ENCODE peak calls at places on chromosomes 1 and 21, in ten cellular contexts. One of them, this sample, is unnamed.

GRCh38 chr1:56073206-56073605 is 506.2 kb downstream of the PLPP3 start:
- DNase-seq in spleen: no peak
- DNase-seq in Peyer's patch: no peak
- DNase-seq in ovary: no peak
- DNase-seq in breast epithelium: no peak
- DNase-seq in heart left ventricle: no peak
- DNase-seq in transverse colon: no peak
- DNase-seq in endothelial cell of umbilical vein: no peak
- DNase-seq in H54: no peak
- DNase-seq in right lobe of liver: no peak
- DNase-seq in this sample: no peak

GRCh38 chr21:33070921-33071877 is 1.3 kb downstream of the OLIG1 start:
- DNase-seq in spleen: peak
- DNase-seq in Peyer's patch: no peak
- DNase-seq in ovary: no peak
- DNase-seq in breast epithelium: no peak
- DNase-seq in heart left ventricle: no peak
- DNase-seq in transverse colon: no peak
- DNase-seq in endothelial cell of umbilical vein: no peak
- DNase-seq in H54: no peak
- DNase-seq in right lobe of liver: no peak
- DNase-seq in this sample: no peak

GRCh38 chr21:34824314-34824713 is 155.5 kb downstream of the CLIC6 start:
- DNase-seq in spleen: no peak
- DNase-seq in Peyer's patch: no peak
- DNase-seq in ovary: no peak
- DNase-seq in breast epithelium: no peak
- DNase-seq in heart left ventricle: no peak
- DNase-seq in transverse colon: no peak
- DNase-seq in endothelial cell of umbilical vein: no peak
- DNase-seq in H54: no peak
- DNase-seq in right lobe of liver: no peak
- DNase-seq in this sample: no peak

GRCh38 chr1:238489006-238489405 is 598.3 kb upstream of the ZP4 start:
- DNase-seq in spleen: no peak
- DNase-seq in Peyer's patch: no peak
- DNase-seq in ovary: no peak
- DNase-seq in breast epithelium: no peak
- DNase-seq in heart left ventricle: no peak
- DNase-seq in transverse colon: no peak
- DNase-seq in endothelial cell of umbilical vein: no peak
- DNase-seq in H54: no peak
- DNase-seq in right lobe of liver: no peak
- DNase-seq in this sample: no peak

GRCh38 chr1:154774175-154774855 is 95.8 kb downstream of the KCNN3 start:
- DNase-seq in spleen: peak
- DNase-seq in Peyer's patch: no peak
- DNase-seq in ovary: no peak
- DNase-seq in breast epithelium: no peak
- DNase-seq in heart left ventricle: no peak
- DNase-seq in transverse colon: no peak
- DNase-seq in endothelial cell of umbilical vein: no peak
- DNase-seq in H54: no peak
- DNase-seq in right lobe of liver: no peak
- DNase-seq in this sample: no peak

GRCh38 chr1:172476218-172476811 is 32.4 kb upstream of the PIGC start:
- DNase-seq in spleen: no peak
- DNase-seq in Peyer's patch: no peak
- DNase-seq in ovary: no peak
- DNase-seq in breast epithelium: peak
- DNase-seq in heart left ventricle: no peak
- DNase-seq in transverse colon: no peak
- DNase-seq in endothelial cell of umbilical vein: no peak
- DNase-seq in H54: no peak
- DNase-seq in right lobe of liver: no peak
- DNase-seq in this sample: no peak

GRCh38 chr1:175078629-175079028 is 11.0 kb downstream of the TNN start:
- DNase-seq in spleen: no peak
- DNase-seq in Peyer's patch: no peak
- DNase-seq in ovary: no peak
- DNase-seq in breast epithelium: no peak
- DNase-seq in heart left ventricle: no peak
- DNase-seq in transverse colon: no peak
- DNase-seq in endothelial cell of umbilical vein: no peak
- DNase-seq in H54: no peak
- DNase-seq in right lobe of liver: no peak
- DNase-seq in this sample: no peak

GRCh38 chr1:161721738-161722343 is 497 bp downstream of the FCRLB start:
- DNase-seq in spleen: no peak
- DNase-seq in Peyer's patch: no peak
- DNase-seq in ovary: no peak
- DNase-seq in breast epithelium: no peak
- DNase-seq in heart left ventricle: no peak
- DNase-seq in transverse colon: no peak
- DNase-seq in endothelial cell of umbilical vein: no peak
- DNase-seq in H54: peak
- DNase-seq in right lobe of liver: no peak
- DNase-seq in this sample: no peak

GRCh38 chr1:198267921-198268320 is 111.1 kb downstream of the NEK7 start:
- DNase-seq in spleen: no peak
- DNase-seq in Peyer's patch: no peak
- DNase-seq in ovary: no peak
- DNase-seq in breast epithelium: no peak
- DNase-seq in heart left ventricle: no peak
- DNase-seq in transverse colon: no peak
- DNase-seq in endothelial cell of umbilical vein: peak
- DNase-seq in H54: peak
- DNase-seq in right lobe of liver: no peak
- DNase-seq in this sample: no peak

GRCh38 chr21:42983102-42983501 is 8.7 kb downstream of the PKNOX1 start:
- DNase-seq in spleen: no peak
- DNase-seq in Peyer's patch: no peak
- DNase-seq in ovary: no peak
- DNase-seq in breast epithelium: no peak
- DNase-seq in heart left ventricle: no peak
- DNase-seq in transverse colon: no peak
- DNase-seq in endothelial cell of umbilical vein: peak
- DNase-seq in H54: no peak
- DNase-seq in right lobe of liver: no peak
- DNase-seq in this sample: no peak

GRCh38 chr1:54763814-54764131 is 550 bp downstream of the PARS2 start:
- DNase-seq in spleen: no peak
- DNase-seq in Peyer's patch: no peak
- DNase-seq in ovary: no peak
- DNase-seq in breast epithelium: no peak
- DNase-seq in heart left ventricle: no peak
- DNase-seq in transverse colon: no peak
- DNase-seq in endothelial cell of umbilical vein: no peak
- DNase-seq in H54: no peak
- DNase-seq in right lobe of liver: no peak
- DNase-seq in this sample: no peak

GRCh38 chr1:160205242-160205973 is at the start of gene PEA15:
- DNase-seq in spleen: peak
- DNase-seq in Peyer's patch: peak
- DNase-seq in ovary: peak
- DNase-seq in breast epithelium: peak
- DNase-seq in heart left ventricle: peak
- DNase-seq in transverse colon: peak
- DNase-seq in endothelial cell of umbilical vein: peak
- DNase-seq in H54: peak
- DNase-seq in right lobe of liver: peak
- DNase-seq in this sample: peak

GRCh38 chr1:52359676-52360594 is 6.1 kb downstream of the CC2D1B start:
- DNase-seq in spleen: no peak
- DNase-seq in Peyer's patch: no peak
- DNase-seq in ovary: no peak
- DNase-seq in breast epithelium: no peak
- DNase-seq in heart left ventricle: no peak
- DNase-seq in transverse colon: no peak
- DNase-seq in endothelial cell of umbilical vein: no peak
- DNase-seq in H54: no peak
- DNase-seq in right lobe of liver: no peak
- DNase-seq in this sample: no peak

GRCh38 chr1:203673550-203674411 is 47.1 kb downstream of the ATP2B4 start:
- DNase-seq in spleen: peak
- DNase-seq in Peyer's patch: peak
- DNase-seq in ovary: peak
- DNase-seq in breast epithelium: peak
- DNase-seq in heart left ventricle: peak
- DNase-seq in transverse colon: peak
- DNase-seq in endothelial cell of umbilical vein: peak
- DNase-seq in H54: peak
- DNase-seq in right lobe of liver: no peak
- DNase-seq in this sample: no peak

GRCh38 chr1:42806593-42806992 is 10.3 kb upstream of the ERMAP start:
- DNase-seq in spleen: no peak
- DNase-seq in Peyer's patch: no peak
- DNase-seq in ovary: no peak
- DNase-seq in breast epithelium: no peak
- DNase-seq in heart left ventricle: no peak
- DNase-seq in transverse colon: no peak
- DNase-seq in endothelial cell of umbilical vein: no peak
- DNase-seq in H54: no peak
- DNase-seq in right lobe of liver: no peak
- DNase-seq in this sample: no peak
- TF ChIP-seq POLR2A in spleen: no peak
- TF ChIP-seq POLR2A in Peyer's patch: no peak
- TF ChIP-seq POLR2A in ovary: no peak
- TF ChIP-seq POLR2A in breast epithelium: no peak
- TF ChIP-seq POLR2A in heart left ventricle: no peak
- TF ChIP-seq POLR2A in transverse colon: no peak
- TF ChIP-seq POLR2A in endothelial cell of umbilical vein: no peak
- TF ChIP-seq POLR2A in H54: no peak
- TF ChIP-seq POLR2A in right lobe of liver: no peak
- TF ChIP-seq POLR2A in this sample: no peak

GRCh38 chr1:33348676-33349080 is 27.8 kb upstream of the A3GALT2 start:
- DNase-seq in spleen: peak
- DNase-seq in Peyer's patch: peak
- DNase-seq in ovary: no peak
- DNase-seq in breast epithelium: no peak
- DNase-seq in heart left ventricle: no peak
- DNase-seq in transverse colon: no peak
- DNase-seq in endothelial cell of umbilical vein: peak
- DNase-seq in H54: no peak
- DNase-seq in right lobe of liver: no peak
- DNase-seq in this sample: no peak

GRCh38 chr1:33350611-33351280 is 29.8 kb upstream of the A3GALT2 start:
- DNase-seq in spleen: no peak
- DNase-seq in Peyer's patch: no peak
- DNase-seq in ovary: no peak
- DNase-seq in breast epithelium: no peak
- DNase-seq in heart left ventricle: no peak
- DNase-seq in transverse colon: no peak
- DNase-seq in endothelial cell of umbilical vein: no peak
- DNase-seq in H54: no peak
- DNase-seq in right lobe of liver: no peak
- DNase-seq in this sample: no peak

GRCh38 chr1:33351281-33351660 is 30.4 kb upstream of the A3GALT2 start:
- DNase-seq in spleen: no peak
- DNase-seq in Peyer's patch: no peak
- DNase-seq in ovary: no peak
- DNase-seq in breast epithelium: no peak
- DNase-seq in heart left ventricle: no peak
- DNase-seq in transverse colon: no peak
- DNase-seq in endothelial cell of umbilical vein: no peak
- DNase-seq in H54: no peak
- DNase-seq in right lobe of liver: no peak
- DNase-seq in this sample: no peak

GRCh38 chr1:33349081-33349759 is 28.3 kb upstream of the A3GALT2 start:
- DNase-seq in spleen: peak
- DNase-seq in Peyer's patch: peak
- DNase-seq in ovary: peak
- DNase-seq in breast epithelium: no peak
- DNase-seq in heart left ventricle: peak
- DNase-seq in transverse colon: peak
- DNase-seq in endothelial cell of umbilical vein: peak
- DNase-seq in H54: peak
- DNase-seq in right lobe of liver: peak
- DNase-seq in this sample: peak

GRCh38 chr1:33349778-33350610 is 29.1 kb upstream of the A3GALT2 start:
- DNase-seq in spleen: peak
- DNase-seq in Peyer's patch: peak
- DNase-seq in ovary: peak
- DNase-seq in breast epithelium: peak
- DNase-seq in heart left ventricle: peak
- DNase-seq in transverse colon: peak
- DNase-seq in endothelial cell of umbilical vein: peak
- DNase-seq in H54: peak
- DNase-seq in right lobe of liver: peak
- DNase-seq in this sample: peak
- TF ChIP-seq POLR2A in spleen: no peak
- TF ChIP-seq POLR2A in Peyer's patch: peak
- TF ChIP-seq POLR2A in ovary: peak
- TF ChIP-seq POLR2A in breast epithelium: peak
- TF ChIP-seq POLR2A in heart left ventricle: no peak
- TF ChIP-seq POLR2A in transverse colon: peak
- TF ChIP-seq POLR2A in endothelial cell of umbilical vein: peak
- TF ChIP-seq POLR2A in H54: peak
- TF ChIP-seq POLR2A in right lobe of liver: peak
- TF ChIP-seq POLR2A in this sample: peak

GRCh38 chr1:10210841-10211804 is 753 bp downstream of the KIF1B start:
- DNase-seq in spleen: peak
- DNase-seq in Peyer's patch: peak
- DNase-seq in ovary: peak
- DNase-seq in breast epithelium: peak
- DNase-seq in heart left ventricle: peak
- DNase-seq in transverse colon: peak
- DNase-seq in endothelial cell of umbilical vein: peak
- DNase-seq in H54: peak
- DNase-seq in right lobe of liver: peak
- DNase-seq in this sample: peak
- TF ChIP-seq POLR2A in spleen: no peak
- TF ChIP-seq POLR2A in Peyer's patch: peak
- TF ChIP-seq POLR2A in ovary: peak
- TF ChIP-seq POLR2A in breast epithelium: peak
- TF ChIP-seq POLR2A in heart left ventricle: no peak
- TF ChIP-seq POLR2A in transverse colon: peak
- TF ChIP-seq POLR2A in endothelial cell of umbilical vein: no peak
- TF ChIP-seq POLR2A in H54: no peak
- TF ChIP-seq POLR2A in right lobe of liver: peak
- TF ChIP-seq POLR2A in this sample: no peak

DNA sequence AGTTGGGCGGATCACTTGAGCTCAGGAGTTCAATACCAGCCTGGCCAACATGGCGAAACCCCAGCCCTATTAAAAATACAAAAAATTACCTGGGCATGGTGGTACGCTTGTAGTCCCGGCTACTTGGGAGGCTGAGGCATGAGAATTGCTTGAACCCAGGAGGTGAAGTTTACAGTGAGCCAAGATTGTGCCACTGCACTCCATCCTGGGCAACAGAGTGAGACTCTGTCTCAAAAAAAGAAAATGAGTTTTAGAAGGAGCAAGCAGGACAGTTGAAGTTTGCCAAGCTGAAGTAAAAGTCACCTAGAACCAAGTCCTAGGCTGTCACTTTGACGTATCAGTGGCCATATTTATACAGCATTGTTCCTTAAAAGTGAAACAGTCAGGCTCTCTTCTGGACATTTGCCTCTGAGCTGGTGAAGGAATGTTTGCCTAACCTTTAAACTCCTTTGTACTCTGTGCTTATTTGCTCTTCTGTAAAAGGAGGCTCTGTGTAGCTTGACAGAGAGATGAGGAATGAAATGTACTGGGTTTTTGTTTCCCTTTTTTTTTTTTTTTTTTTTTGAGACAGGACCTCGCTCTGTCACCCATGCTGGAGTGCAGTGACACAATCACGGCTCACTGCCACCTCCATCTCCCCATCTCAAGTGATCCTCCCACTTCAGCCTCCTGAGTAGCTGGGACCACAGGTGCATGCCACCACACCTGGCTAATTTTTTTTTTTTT is 2.8 kb downstream of the RAB4A start:
- DNase-seq in spleen: no peak
- DNase-seq in Peyer's patch: no peak
- DNase-seq in ovary: no peak
- DNase-seq in breast epithelium: no peak
- DNase-seq in heart left ventricle: no peak
- DNase-seq in transverse colon: no peak
- DNase-seq in endothelial cell of umbilical vein: peak
- DNase-seq in H54: no peak
- DNase-seq in right lobe of liver: peak
- DNase-seq in this sample: no peak
- TF ChIP-seq POLR2A in spleen: no peak
- TF ChIP-seq POLR2A in Peyer's patch: no peak
- TF ChIP-seq POLR2A in ovary: no peak
- TF ChIP-seq POLR2A in breast epithelium: no peak
- TF ChIP-seq POLR2A in heart left ventricle: no peak
- TF ChIP-seq POLR2A in transverse colon: no peak
- TF ChIP-seq POLR2A in endothelial cell of umbilical vein: no peak
- TF ChIP-seq POLR2A in H54: no peak
- TF ChIP-seq POLR2A in right lobe of liver: no peak
- TF ChIP-seq POLR2A in this sample: no peak